ENCODE peak calls at places on chromosomes 6 and 20, in eight cellular contexts. P is adrenal gland; L is NAMALWA; C is activated naive CD4-positive, alpha-beta T cell treated with anti-CD3 and anti-CD28 coated beads, Interleukin-2, amount 10 ng/mL, durations not matched to agents 7 days and 5 days; W is bronchial epithelial cell; U is osteocyte; A is GM06990; M is Right ventricle myocardium superior. B is an unnamed sample.

GRCh38 chr6:44126320-44127149 is 717 bp downstream of the MRPL14 start:
- DNase-seq in P (peak), L (peak), C (peak), W (peak), U (peak), A (peak), M (peak), B (no peak)

GRCh38 chr6:2733324-2733723 is 17.4 kb downstream of the MYLK4 start:
- DNase-seq in P (peak), L (peak), C (peak), W (peak), U (no peak), A (peak), M (peak), B (no peak)

GRCh38 chr6:138101946-138102731 is 5.1 kb downstream of the PERP start:
- DNase-seq in P (no peak), L (no peak), C (no peak), W (no peak), U (no peak), A (no peak), M (no peak), B (no peak)

GRCh38 chr6:37812835-37813234 is 6.7 kb upstream of the ZFAND3 start:
- DNase-seq in P (no peak), L (no peak), C (no peak), W (no peak), U (no peak), A (no peak), M (no peak), B (no peak)

GRCh38 chr20:39880890-39881289 is 808.1 kb downstream of the MAFB start:
- DNase-seq in P (no peak), L (peak), C (no peak), W (peak), U (no peak), A (no peak), M (no peak), B (no peak)

GRCh38 chr20:10671221-10671849 is 2.5 kb downstream of the JAG1 start:
- DNase-seq in P (peak), L (peak), C (peak), W (peak), U (peak), A (peak), M (no peak), B (peak)

GRCh38 chr6:25913741-25914140 is 16.8 kb downstream of the SLC17A2 start:
- DNase-seq in P (no peak), L (no peak), C (no peak), W (no peak), U (no peak), A (no peak), M (no peak), B (no peak)

GRCh38 chr6:24228681-24229255 is 102.8 kb downstream of the NRSN1 start:
- DNase-seq in P (no peak), L (no peak), C (no peak), W (no peak), U (no peak), A (no peak), M (no peak), B (no peak)

GRCh38 chr6:111724505-111724904 is 118.8 kb upstream of the TRAF3IP2 start:
- DNase-seq in P (no peak), L (peak), C (peak), W (no peak), U (no peak), A (peak), M (no peak), B (no peak)

GRCh38 chr6:118509009-118509617 is 39.0 kb upstream of the PLN start:
- DNase-seq in P (no peak), L (peak), C (no peak), W (peak), U (no peak), A (no peak), M (no peak), B (no peak)

GRCh38 chr6:145544031-145544430 is 191.3 kb downstream of the EPM2A start:
- DNase-seq in P (peak), L (no peak), C (no peak), W (peak), U (no peak), A (no peak), M (no peak), B (no peak)

GRCh38 chr6:119207973-119208725 is 129.7 kb upstream of the FAM184A start:
- DNase-seq in P (no peak), L (no peak), C (no peak), W (no peak), U (no peak), A (no peak), M (no peak), B (no peak)

GRCh38 chr20:48541581-48542071 is 286.2 kb downstream of the PREX1 start:
- DNase-seq in P (no peak), L (peak), C (no peak), W (no peak), U (no peak), A (peak), M (no peak), B (no peak)

GRCh38 chr20:33991498-33991897 is 2.2 kb upstream of the RALY start:
- DNase-seq in P (no peak), L (no peak), C (no peak), W (no peak), U (no peak), A (no peak), M (no peak), B (no peak)

GRCh38 chr6:125869427-125869826 is 78.7 kb downstream of the NCOA7 start:
- DNase-seq in P (peak), L (no peak), C (no peak), W (no peak), U (no peak), A (no peak), M (peak), B (no peak)

GRCh38 chr20:31967830-31968249 is at the start of gene XKR7:
- DNase-seq in P (peak), L (no peak), C (peak), W (no peak), U (no peak), A (no peak), M (peak), B (no peak)

GRCh38 chr6:27007020-27007419 is 240.5 kb upstream of the PRSS16 start:
- DNase-seq in P (no peak), L (no peak), C (no peak), W (no peak), U (no peak), A (no peak), M (no peak), B (no peak)

GRCh38 chr6:25165181-25165580 is 114.0 kb upstream of the CARMIL1 start:
- DNase-seq in P (no peak), L (no peak), C (no peak), W (no peak), U (no peak), A (no peak), M (no peak), B (no peak)

GRCh38 chr6:160188773-160189172 is 67.2 kb downstream of the SLC22A1 start:
- DNase-seq in P (peak), L (no peak), C (no peak), W (peak), U (no peak), A (no peak), M (no peak), B (no peak)

GRCh38 chr6:31903957-31904356 is 2.1 kb upstream of the ZBTB12 start:
- DNase-seq in P (no peak), L (no peak), C (no peak), W (no peak), U (no peak), A (no peak), M (no peak), B (no peak)

GRCh38 chr6:42313941-42314570 is 96.4 kb upstream of the MRPS10 start:
- DNase-seq in P (no peak), L (no peak), C (no peak), W (no peak), U (no peak), A (no peak), M (no peak), B (no peak)

GRCh38 chr6:145733770-145734169 is 1.6 kb downstream of the EPM2A start:
- DNase-seq in P (no peak), L (peak), C (no peak), W (no peak), U (no peak), A (no peak), M (no peak), B (no peak)

GRCh38 chr20:21901470-21902275 is 196.2 kb downstream of the PAX1 start:
- DNase-seq in P (peak), L (no peak), C (no peak), W (no peak), U (no peak), A (no peak), M (peak), B (no peak)

GRCh38 chr20:63591147-63591533 is 17.1 kb upstream of the HELZ2 start:
- DNase-seq in P (no peak), L (no peak), C (no peak), W (no peak), U (no peak), A (no peak), M (no peak), B (no peak)

GRCh38 chr20:52056203-52057062 is 135.1 kb downstream of the ZFP64 start:
- DNase-seq in P (no peak), L (no peak), C (no peak), W (peak), U (no peak), A (no peak), M (no peak), B (no peak)

GRCh38 chr20:16352321-16352720 is 220.9 kb downstream of the KIF16B start:
- DNase-seq in P (no peak), L (no peak), C (no peak), W (no peak), U (no peak), A (no peak), M (no peak), B (no peak)

GRCh38 chr20:46967647-46968046 is 73.0 kb downstream of the EYA2 start:
- DNase-seq in P (no peak), L (no peak), C (no peak), W (no peak), U (no peak), A (no peak), M (no peak), B (no peak)

GRCh38 chr20:31930758-31931157 is 21.1 kb downstream of the PDRG1 start:
- DNase-seq in P (no peak), L (no peak), C (no peak), W (no peak), U (no peak), A (no peak), M (no peak), B (no peak)

GRCh38 chr20:57780398-57780797 is 70.6 kb upstream of the PMEPA1 start:
- DNase-seq in P (no peak), L (no peak), C (no peak), W (no peak), U (no peak), A (no peak), M (no peak), B (no peak)